ENCODE peak calls at places on chromosomes 7 and 10, in eight cellular contexts. G, M, J, R, O, W, Y and L are unnamed samples.

GRCh38 chr10:121698902-121699301 is 100.7 kb upstream of the FGFR2 start:
- DNase-seq in W (no peak), O (no peak), Y (no peak), M (no peak), R (no peak), G (peak), J (no peak), L (no peak)

GRCh38 chr7:2717293-2717904 is 29.4 kb downstream of the AMZ1 start:
- DNase-seq in R (no peak), W (no peak), J (no peak), Y (no peak), M (no peak), G (no peak), O (no peak), L (peak)

GRCh38 chr10:91694170-91694794 is 61.4 kb upstream of the PPP1R3C start:
- DNase-seq in G (peak), J (peak), Y (peak), O (no peak), R (peak), M (peak), W (no peak), L (peak)

GRCh38 chr7:98875501-98875900 is 2.8 kb upstream of the TRRAP start:
- DNase-seq in R (no peak), Y (no peak), M (no peak), G (no peak), O (no peak), W (no peak), J (no peak), L (no peak)

GRCh38 chr7:43071604-43072003 is 40.8 kb upstream of the HECW1 start:
- DNase-seq in Y (peak), W (no peak), G (peak), R (no peak), J (no peak), O (no peak), M (no peak), L (no peak)

GRCh38 chr7:111825046-111825445 is 262.8 kb upstream of the IMMP2L start:
- DNase-seq in R (no peak), J (no peak), W (no peak), M (no peak), Y (no peak), G (no peak), O (no peak), L (no peak)

GRCh38 chr7:56287429-56288138 is 171.4 kb upstream of the NUPR2 start:
- DNase-seq in W (peak), J (peak), Y (no peak), M (no peak), O (no peak), G (no peak), R (no peak), L (no peak)

GRCh38 chr7:132930881-132931280 is 151.0 kb downstream of the CHCHD3 start:
- DNase-seq in R (no peak), J (no peak), G (no peak), W (no peak), M (peak), O (no peak), Y (peak), L (no peak)

GRCh38 chr7:155532792-155533119 is 13.6 kb downstream of the CNPY1 start:
- DNase-seq in J (no peak), M (no peak), G (no peak), R (no peak), O (no peak), Y (no peak), W (no peak), L (no peak)

GRCh38 chr10:35640951-35641429 is 1.1 kb downstream of the FZD8 start:
- DNase-seq in O (peak), Y (no peak), R (peak), W (peak), G (peak), J (peak), M (peak), L (peak)

GRCh38 chr10:71081912-71082311 is 130.5 kb upstream of the UNC5B start:
- DNase-seq in M (no peak), Y (no peak), G (no peak), W (no peak), O (peak), R (peak), J (no peak), L (no peak)

GRCh38 chr10:955127-955819 is 23.8 kb upstream of the LARP4B start:
- DNase-seq in M (no peak), Y (peak), G (no peak), O (no peak), J (no peak), W (no peak), R (no peak), L (no peak)

GRCh38 chr7:158393926-158394625 is 193.5 kb downstream of the PTPRN2 start:
- DNase-seq in J (no peak), Y (no peak), O (no peak), G (no peak), M (no peak), W (no peak), R (no peak), L (no peak)

GRCh38 chr7:30412810-30413504 is 65.6 kb downstream of the NOD1 start:
- DNase-seq in G (peak), O (no peak), R (peak), M (peak), W (no peak), Y (peak), J (no peak), L (no peak)

GRCh38 chr10:117175215-117175900 is 21.9 kb upstream of the KCNK18 start:
- DNase-seq in W (peak), J (no peak), O (peak), R (peak), G (no peak), M (no peak), Y (no peak), L (peak)

GRCh38 chr7:108002726-108003590 is at the start of gene LAMB1:
- DNase-seq in O (peak), G (peak), Y (no peak), W (peak), M (no peak), J (peak), R (peak), L (peak)

GRCh38 chr10:43689955-43690771 is 41.5 kb upstream of the ZNF32 start:
- DNase-seq in O (peak), G (peak), W (peak), M (peak), R (peak), J (peak), Y (peak), L (peak)

GRCh38 chr10:78065616-78066410 is 32.1 kb downstream of the RPS24 start:
- DNase-seq in M (no peak), Y (peak), W (no peak), R (no peak), O (no peak), J (no peak), G (no peak), L (no peak)

GRCh38 chr10:8453587-8453986 is 399.1 kb downstream of the GATA3 start:
- DNase-seq in G (no peak), M (no peak), R (no peak), W (no peak), J (no peak), O (peak), Y (no peak), L (no peak)

GRCh38 chr10:117138838-117139580 is 939 bp upstream of the VAX1 start:
- DNase-seq in R (no peak), Y (no peak), J (peak), G (no peak), W (no peak), M (no peak), O (no peak), L (no peak)

GRCh38 chr7:44275829-44276570 is 49.4 kb downstream of the CAMK2B start:
- DNase-seq in Y (no peak), O (no peak), G (no peak), W (no peak), J (no peak), M (no peak), R (no peak), L (no peak)

GRCh38 chr7:70353310-70353947 is 755.2 kb downstream of the AUTS2 start:
- DNase-seq in M (no peak), O (no peak), J (peak), R (no peak), G (no peak), Y (no peak), W (no peak), L (no peak)

GRCh38 chr10:112973805-112974204 is 23.8 kb downstream of the TCF7L2 start:
- DNase-seq in J (no peak), G (no peak), Y (no peak), M (no peak), R (no peak), W (no peak), O (no peak), L (no peak)

GRCh38 chr7:49023345-49024330 is 99.3 kb downstream of the CDC14C start:
- DNase-seq in Y (no peak), R (no peak), W (no peak), M (no peak), G (peak), O (no peak), J (no peak), L (no peak)

GRCh38 chr10:59905735-59906416 is 480 bp downstream of the CCDC6 start:
- DNase-seq in J (no peak), M (no peak), W (no peak), G (peak), O (no peak), Y (peak), R (peak), L (no peak)

GRCh38 chr10:118734477-118734876 is 20.3 kb downstream of the CACUL1 start:
- DNase-seq in W (no peak), J (no peak), Y (no peak), O (no peak), M (no peak), R (no peak), G (no peak), L (no peak)

GRCh38 chr7:134845461-134845860 is 66.0 kb downstream of the CALD1 start:
- DNase-seq in M (no peak), R (peak), J (no peak), O (no peak), W (no peak), G (peak), Y (no peak), L (peak)

GRCh38 chr10:521261-521660 is 168.2 kb downstream of the DIP2C start:
- DNase-seq in J (no peak), W (no peak), R (no peak), M (no peak), G (no peak), O (no peak), Y (no peak), L (no peak)

GRCh38 chr7:156725982-156726381 is 85.4 kb downstream of the RNF32 start:
- DNase-seq in Y (no peak), O (no peak), M (no peak), G (no peak), R (no peak), J (no peak), W (no peak), L (no peak)

GRCh38 chr10:99732033-99732912 is at the start of the genes COX15 and CUTC:
- DNase-seq in R (peak), W (peak), M (peak), G (peak), Y (peak), J (peak), O (peak), L (peak)

GRCh38 chr10:23095404-23095965 is at the start of gene MSRB2:
- DNase-seq in O (peak), J (peak), G (peak), W (peak), Y (peak), M (peak), R (peak), L (peak)

GRCh38 chr7:15778191-15778590 is 91.7 kb upstream of the MEOX2 start:
- DNase-seq in G (no peak), W (no peak), Y (no peak), O (no peak), M (no peak), J (no peak), R (no peak), L (no peak)